ENCODE peak calls at places on chromosome 1, in nine cellular contexts. One of them, this sample, is unnamed.

GRCh38 chr1:213376862-213377372 is 325.9 kb downstream of the RPS6KC1 start:
- DNase-seq in transverse colon: no peak
- DNase-seq in A549: no peak
- DNase-seq in AG04450: no peak
- DNase-seq in tibial artery: no peak
- DNase-seq in ovary: no peak
- DNase-seq in cardiac fibroblast: peak; percentile 6
- DNase-seq in GM23338: peak; percentile 6
- DNase-seq in GM12865: no peak
- DNase-seq in this sample: no peak

GRCh38 chr1:54814571-54814970 is 13.4 kb upstream of the TTC22 start:
- DNase-seq in AG04450: no peak
- DNase-seq in cardiac fibroblast: no peak
- DNase-seq in tibial artery: no peak
- DNase-seq in GM12865: no peak
- DNase-seq in A549: no peak
- DNase-seq in transverse colon: no peak
- DNase-seq in ovary: no peak
- DNase-seq in GM23338: no peak
- DNase-seq in this sample: no peak

GRCh38 chr1:64505944-64506658 is 36.2 kb downstream of the CACHD1 start:
- DNase-seq in tibial artery: no peak
- DNase-seq in GM23338: no peak
- DNase-seq in AG04450: no peak
- DNase-seq in cardiac fibroblast: no peak
- DNase-seq in GM12865: no peak
- DNase-seq in ovary: no peak
- DNase-seq in transverse colon: peak; percentile 63
- DNase-seq in A549: no peak
- DNase-seq in this sample: peak; percentile 45

GRCh38 chr1:18636762-18637552 is 6.3 kb downstream of the PAX7 start:
- DNase-seq in GM12865: no peak
- DNase-seq in GM23338: peak; percentile 70
- DNase-seq in transverse colon: no peak
- DNase-seq in ovary: no peak
- DNase-seq in cardiac fibroblast: no peak
- DNase-seq in tibial artery: no peak
- DNase-seq in A549: no peak
- DNase-seq in AG04450: no peak
- DNase-seq in this sample: no peak

GRCh38 chr1:9039761-9040658 is 13.8 kb upstream of the SLC2A7 start:
- DNase-seq in cardiac fibroblast: no peak
- DNase-seq in ovary: no peak
- DNase-seq in tibial artery: no peak
- DNase-seq in GM23338: no peak
- DNase-seq in A549: no peak
- DNase-seq in GM12865: no peak
- DNase-seq in AG04450: no peak
- DNase-seq in transverse colon: no peak
- DNase-seq in this sample: no peak

GRCh38 chr1:17510138-17510537 is 29.4 kb upstream of the ARHGEF10L start:
- DNase-seq in GM23338: no peak
- DNase-seq in cardiac fibroblast: no peak
- DNase-seq in A549: no peak
- DNase-seq in tibial artery: no peak
- DNase-seq in ovary: no peak
- DNase-seq in GM12865: no peak
- DNase-seq in transverse colon: no peak
- DNase-seq in AG04450: no peak
- DNase-seq in this sample: no peak

GRCh38 chr1:214574598-214575411 is 23.4 kb upstream of the PTPN14 start:
- DNase-seq in GM12865: no peak
- DNase-seq in GM23338: no peak
- DNase-seq in cardiac fibroblast: no peak
- DNase-seq in tibial artery: no peak
- DNase-seq in transverse colon: no peak
- DNase-seq in A549: no peak
- DNase-seq in AG04450: no peak
- DNase-seq in ovary: no peak
- DNase-seq in this sample: no peak

GRCh38 chr1:153447498-153448170 is 12.8 kb downstream of the S100A7 start:
- DNase-seq in transverse colon: no peak
- DNase-seq in GM12865: no peak
- DNase-seq in AG04450: peak; percentile 32
- DNase-seq in cardiac fibroblast: peak; percentile 3
- DNase-seq in tibial artery: no peak
- DNase-seq in ovary: no peak
- DNase-seq in A549: no peak
- DNase-seq in GM23338: no peak
- DNase-seq in this sample: no peak

GRCh38 chr1:247639381-247639981 is 34.1 kb downstream of the OR2G3 start:
- DNase-seq in GM23338: peak; percentile 94
- DNase-seq in GM12865: no peak
- DNase-seq in transverse colon: peak; percentile 90
- DNase-seq in A549: no peak
- DNase-seq in AG04450: no peak
- DNase-seq in ovary: no peak
- DNase-seq in tibial artery: peak; percentile 73
- DNase-seq in cardiac fibroblast: no peak
- DNase-seq in this sample: peak; percentile 64

GRCh38 chr1:197218857-197219256 is 49.2 kb upstream of the CRB1 start:
- DNase-seq in AG04450: no peak
- DNase-seq in tibial artery: no peak
- DNase-seq in GM12865: peak; percentile 5
- DNase-seq in GM23338: no peak
- DNase-seq in ovary: no peak
- DNase-seq in A549: no peak
- DNase-seq in transverse colon: no peak
- DNase-seq in cardiac fibroblast: no peak
- DNase-seq in this sample: no peak

GRCh38 chr1:197222025-197222685 is 45.9 kb upstream of the CRB1 start:
- DNase-seq in GM12865: no peak
- DNase-seq in ovary: no peak
- DNase-seq in cardiac fibroblast: peak; percentile 25
- DNase-seq in transverse colon: no peak
- DNase-seq in tibial artery: no peak
- DNase-seq in GM23338: peak; percentile 16
- DNase-seq in A549: no peak
- DNase-seq in AG04450: no peak
- DNase-seq in this sample: no peak

GRCh38 chr1:197222780-197223179 is 45.3 kb upstream of the CRB1 start:
- DNase-seq in A549: no peak
- DNase-seq in cardiac fibroblast: peak; percentile 7
- DNase-seq in AG04450: no peak
- DNase-seq in GM23338: no peak
- DNase-seq in transverse colon: no peak
- DNase-seq in GM12865: no peak
- DNase-seq in ovary: no peak
- DNase-seq in tibial artery: no peak
- DNase-seq in this sample: no peak

DNA sequence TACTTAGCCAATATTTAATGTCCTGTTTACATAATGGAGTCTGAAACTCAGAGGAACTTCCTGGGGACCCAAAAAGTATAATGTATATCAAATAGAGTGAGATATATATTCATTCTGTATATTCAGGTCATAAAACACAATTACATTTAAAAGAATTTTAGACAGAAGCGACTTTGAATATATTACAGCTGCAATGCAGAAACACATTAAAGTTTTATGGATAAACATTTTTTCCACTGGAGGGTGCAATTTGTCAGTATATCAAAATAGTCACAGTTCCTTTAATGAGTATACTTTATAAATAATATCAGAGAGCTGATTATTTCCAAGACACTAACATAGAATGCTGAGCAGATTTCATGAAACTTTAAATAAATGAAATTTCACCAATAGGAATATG is 43.9 kb upstream of the CRB1 start:
- DNase-seq in transverse colon: no peak
- DNase-seq in AG04450: no peak
- DNase-seq in GM23338: no peak
- DNase-seq in ovary: no peak
- DNase-seq in cardiac fibroblast: peak; percentile 24
- DNase-seq in GM12865: no peak
- DNase-seq in tibial artery: no peak
- DNase-seq in A549: no peak
- DNase-seq in this sample: no peak
- TF ChIP-seq CTCF in transverse colon: no peak
- TF ChIP-seq CTCF in AG04450: peak; percentile 33
- TF ChIP-seq CTCF in GM23338: no peak
- TF ChIP-seq CTCF in ovary: no peak
- TF ChIP-seq CTCF in cardiac fibroblast: peak; percentile 5
- TF ChIP-seq CTCF in GM12865: no peak
- TF ChIP-seq CTCF in tibial artery: no peak
- TF ChIP-seq CTCF in A549: peak; percentile 44
- TF ChIP-seq CTCF in this sample: no peak

DNA sequence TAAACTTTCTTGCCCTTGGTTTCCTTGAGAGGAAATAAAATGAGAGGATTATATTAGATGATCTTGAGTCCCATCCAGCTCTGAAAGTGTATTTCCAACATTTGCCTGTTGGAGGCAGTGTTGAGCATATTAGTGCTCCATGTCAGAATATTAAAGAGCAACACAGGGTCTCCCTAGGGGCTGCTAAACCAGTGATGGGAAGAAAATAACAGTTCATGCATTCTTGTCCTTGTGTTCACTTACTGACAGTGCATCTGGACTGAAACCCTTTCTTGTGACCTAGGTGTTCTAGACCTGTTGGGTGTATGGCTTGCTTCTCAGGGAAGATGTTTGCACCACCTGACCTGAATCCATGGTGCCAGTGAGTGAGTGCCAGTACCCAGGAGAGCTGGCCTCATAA is 124.7 kb upstream of the KIAA0040 start:
- DNase-seq in ovary: no peak
- DNase-seq in A549: no peak
- DNase-seq in GM23338: peak; percentile 69
- DNase-seq in tibial artery: no peak
- DNase-seq in GM12865: peak; percentile 40
- DNase-seq in transverse colon: no peak
- DNase-seq in AG04450: no peak
- DNase-seq in cardiac fibroblast: no peak
- DNase-seq in this sample: peak; percentile 42
- TF ChIP-seq CTCF in ovary: no peak
- TF ChIP-seq CTCF in A549: peak; percentile 11
- TF ChIP-seq CTCF in GM23338: peak; percentile 61
- TF ChIP-seq CTCF in tibial artery: no peak
- TF ChIP-seq CTCF in GM12865: peak; percentile 41
- TF ChIP-seq CTCF in transverse colon: no peak
- TF ChIP-seq CTCF in AG04450: peak; percentile 19
- TF ChIP-seq CTCF in cardiac fibroblast: peak; percentile 17
- TF ChIP-seq CTCF in this sample: peak; percentile 48

GRCh38 chr1:235584973-235585372 is 64.6 kb downstream of the GNG4 start:
- DNase-seq in AG04450: no peak
- DNase-seq in cardiac fibroblast: no peak
- DNase-seq in A549: no peak
- DNase-seq in GM23338: no peak
- DNase-seq in GM12865: no peak
- DNase-seq in tibial artery: no peak
- DNase-seq in ovary: no peak
- DNase-seq in transverse colon: no peak
- DNase-seq in this sample: no peak

GRCh38 chr1:235588916-235589515 is 60.6 kb downstream of the GNG4 start:
- DNase-seq in A549: no peak
- DNase-seq in tibial artery: no peak
- DNase-seq in cardiac fibroblast: peak; percentile 42
- DNase-seq in ovary: peak; percentile 33
- DNase-seq in GM12865: no peak
- DNase-seq in GM23338: peak; percentile 35
- DNase-seq in transverse colon: no peak
- DNase-seq in AG04450: no peak
- DNase-seq in this sample: no peak

GRCh38 chr1:235588156-235588555 is 61.4 kb downstream of the GNG4 start:
- DNase-seq in transverse colon: no peak
- DNase-seq in GM23338: no peak
- DNase-seq in A549: no peak
- DNase-seq in tibial artery: no peak
- DNase-seq in GM12865: no peak
- DNase-seq in cardiac fibroblast: no peak
- DNase-seq in ovary: no peak
- DNase-seq in AG04450: no peak
- DNase-seq in this sample: no peak

GRCh38 chr1:235586992-235587391 is 62.6 kb downstream of the GNG4 start:
- DNase-seq in transverse colon: no peak
- DNase-seq in GM12865: no peak
- DNase-seq in tibial artery: peak; percentile 9
- DNase-seq in AG04450: no peak
- DNase-seq in GM23338: no peak
- DNase-seq in cardiac fibroblast: no peak
- DNase-seq in ovary: no peak
- DNase-seq in A549: no peak
- DNase-seq in this sample: no peak

DNA sequence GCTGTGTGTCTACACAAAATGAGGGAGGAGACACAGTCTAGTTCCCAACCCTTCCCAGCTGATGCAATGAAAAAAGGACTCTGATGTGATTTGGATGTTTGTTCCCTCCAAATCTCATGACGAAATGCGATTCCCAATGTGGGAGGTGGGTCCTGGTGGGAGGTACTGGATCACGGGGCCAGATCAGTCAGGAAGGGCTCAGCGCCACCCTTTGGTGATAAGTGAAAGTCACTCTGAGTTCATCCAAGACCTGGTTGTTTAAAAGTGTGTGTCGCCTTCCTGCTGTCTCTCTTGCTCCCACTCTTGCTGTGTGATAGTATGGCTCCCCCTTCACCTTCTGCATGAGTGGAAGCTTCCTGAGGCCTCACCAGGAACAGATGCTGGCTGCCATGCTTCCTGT is 63.2 kb downstream of the GNG4 start:
- DNase-seq in cardiac fibroblast: no peak
- DNase-seq in AG04450: no peak
- DNase-seq in A549: no peak
- DNase-seq in tibial artery: no peak
- DNase-seq in ovary: no peak
- DNase-seq in transverse colon: no peak
- DNase-seq in GM23338: peak; percentile 74
- DNase-seq in GM12865: no peak
- DNase-seq in this sample: no peak
- TF ChIP-seq CTCF in cardiac fibroblast: no peak
- TF ChIP-seq CTCF in AG04450: no peak
- TF ChIP-seq CTCF in A549: no peak
- TF ChIP-seq CTCF in tibial artery: no peak
- TF ChIP-seq CTCF in ovary: no peak
- TF ChIP-seq CTCF in transverse colon: no peak
- TF ChIP-seq CTCF in GM23338: peak; percentile 72
- TF ChIP-seq CTCF in GM12865: no peak
- TF ChIP-seq CTCF in this sample: no peak

DNA sequence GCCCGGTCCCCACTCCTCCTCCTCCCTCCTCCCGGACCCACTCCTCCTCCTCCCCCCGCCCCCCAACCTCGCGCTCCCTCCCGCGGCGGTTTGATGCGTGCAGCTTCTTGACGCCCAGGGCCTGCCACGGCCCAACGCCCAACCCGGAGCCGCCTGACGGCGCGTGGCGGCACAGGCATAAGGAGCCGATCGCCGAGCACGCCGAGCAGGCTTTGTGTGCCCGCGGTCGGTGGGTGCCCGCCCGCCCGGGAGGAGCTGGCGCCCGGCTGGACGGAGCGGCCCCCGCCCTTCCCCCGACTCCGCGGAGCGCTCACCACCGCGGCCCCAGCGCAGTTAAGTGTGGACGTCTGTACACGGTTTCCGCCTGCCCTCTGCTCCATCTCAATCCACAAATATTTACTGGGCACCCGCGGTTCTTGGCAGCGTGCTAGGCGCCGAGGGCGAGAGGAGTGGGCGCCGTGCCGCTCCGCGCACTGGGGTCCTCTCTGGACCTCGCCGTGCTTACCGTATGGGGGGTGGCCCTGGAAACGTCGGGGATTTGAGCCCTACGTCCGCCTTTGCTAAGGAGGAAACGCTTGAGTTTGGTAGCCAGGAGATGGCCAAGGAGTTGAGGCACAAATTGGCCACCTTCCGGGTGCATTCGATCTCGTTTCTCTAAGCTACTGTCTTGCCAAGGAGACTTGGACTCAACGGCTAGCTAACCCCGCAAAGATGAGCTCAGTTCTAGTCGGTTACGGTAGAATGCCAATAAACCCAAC is 428 bp upstream of the HDGF start:
- DNase-seq in ovary: peak; percentile 98
- DNase-seq in GM12865: peak; percentile 98
- DNase-seq in transverse colon: peak; percentile 98
- DNase-seq in cardiac fibroblast: peak; percentile 98
- DNase-seq in AG04450: peak; percentile 91
- DNase-seq in tibial artery: peak; percentile 99
- DNase-seq in GM23338: peak; percentile 98
- DNase-seq in A549: peak; percentile 83
- DNase-seq in this sample: peak; percentile 97
- TF ChIP-seq CTCF in ovary: peak; percentile 9
- TF ChIP-seq CTCF in GM12865: no peak
- TF ChIP-seq CTCF in transverse colon: no peak
- TF ChIP-seq CTCF in cardiac fibroblast: no peak
- TF ChIP-seq CTCF in AG04450: no peak
- TF ChIP-seq CTCF in tibial artery: no peak
- TF ChIP-seq CTCF in GM23338: no peak
- TF ChIP-seq CTCF in A549: no peak
- TF ChIP-seq CTCF in this sample: no peak